ENCODE peak calls at places on chromosomes 1 and 21, in five cellular contexts. One of them, this sample, is unnamed.

GRCh38 chr1:7680791-7681165 is 90.3 kb upstream of the VAMP3 start:
- DNase-seq in AG04450: no peak
- DNase-seq in CD4-positive, CD25-positive, alpha-beta regulatory T cell: no peak
- DNase-seq in left ventricle myocardium inferior: no peak
- DNase-seq in foreskin fibroblast: no peak
- DNase-seq in this sample: no peak

GRCh38 chr21:25428537-25428936 is 178.7 kb downstream of the MRPL39 start:
- DNase-seq in AG04450: no peak
- DNase-seq in CD4-positive, CD25-positive, alpha-beta regulatory T cell: no peak
- DNase-seq in left ventricle myocardium inferior: no peak
- DNase-seq in foreskin fibroblast: no peak
- DNase-seq in this sample: no peak

GRCh38 chr1:194442911-194443310 is 1256.5 kb upstream of the B3GALT2 start:
- DNase-seq in AG04450: no peak
- DNase-seq in CD4-positive, CD25-positive, alpha-beta regulatory T cell: no peak
- DNase-seq in left ventricle myocardium inferior: no peak
- DNase-seq in foreskin fibroblast: no peak
- DNase-seq in this sample: no peak

GRCh38 chr1:211885746-211886522 is 55.4 kb upstream of the LPGAT1 start:
- DNase-seq in AG04450: no peak
- DNase-seq in CD4-positive, CD25-positive, alpha-beta regulatory T cell: no peak
- DNase-seq in left ventricle myocardium inferior: no peak
- DNase-seq in foreskin fibroblast: no peak
- DNase-seq in this sample: no peak

GRCh38 chr1:103546496-103546895 is 21.0 kb downstream of the RNPC3 start:
- DNase-seq in AG04450: no peak
- DNase-seq in CD4-positive, CD25-positive, alpha-beta regulatory T cell: no peak
- DNase-seq in left ventricle myocardium inferior: no peak
- DNase-seq in foreskin fibroblast: no peak
- DNase-seq in this sample: no peak

GRCh38 chr1:209162651-209163050 is 420.9 kb upstream of the CAMK1G start:
- DNase-seq in AG04450: no peak
- DNase-seq in CD4-positive, CD25-positive, alpha-beta regulatory T cell: no peak
- DNase-seq in left ventricle myocardium inferior: no peak
- DNase-seq in foreskin fibroblast: no peak
- DNase-seq in this sample: no peak

GRCh38 chr1:60984066-60984799 is 98.1 kb upstream of the NFIA start:
- DNase-seq in AG04450: no peak
- DNase-seq in CD4-positive, CD25-positive, alpha-beta regulatory T cell: no peak
- DNase-seq in left ventricle myocardium inferior: peak; percentile 57
- DNase-seq in foreskin fibroblast: peak; percentile 33
- DNase-seq in this sample: no peak

GRCh38 chr1:88658419-88658818 is 25.7 kb upstream of the PKN2 start:
- DNase-seq in AG04450: no peak
- DNase-seq in CD4-positive, CD25-positive, alpha-beta regulatory T cell: no peak
- DNase-seq in left ventricle myocardium inferior: no peak
- DNase-seq in foreskin fibroblast: no peak
- DNase-seq in this sample: no peak

GRCh38 chr1:38009088-38009840 is 3.3 kb upstream of the UTP11 start:
- DNase-seq in AG04450: no peak
- DNase-seq in CD4-positive, CD25-positive, alpha-beta regulatory T cell: peak; percentile 84
- DNase-seq in left ventricle myocardium inferior: no peak
- DNase-seq in foreskin fibroblast: peak; percentile 69
- DNase-seq in this sample: peak; percentile 67

GRCh38 chr1:152441756-152442155 is 27.7 kb upstream of the CRNN start:
- DNase-seq in AG04450: no peak
- DNase-seq in CD4-positive, CD25-positive, alpha-beta regulatory T cell: no peak
- DNase-seq in left ventricle myocardium inferior: no peak
- DNase-seq in foreskin fibroblast: no peak
- DNase-seq in this sample: no peak

GRCh38 chr1:204577794-204578478 is 61.7 kb downstream of the MDM4 start:
- DNase-seq in AG04450: no peak
- DNase-seq in CD4-positive, CD25-positive, alpha-beta regulatory T cell: peak; percentile 17
- DNase-seq in left ventricle myocardium inferior: no peak
- DNase-seq in foreskin fibroblast: no peak
- DNase-seq in this sample: no peak

GRCh38 chr1:103194060-103194459 is 85.7 kb upstream of the COL11A1 start:
- DNase-seq in AG04450: no peak
- DNase-seq in CD4-positive, CD25-positive, alpha-beta regulatory T cell: no peak
- DNase-seq in left ventricle myocardium inferior: no peak
- DNase-seq in foreskin fibroblast: no peak
- DNase-seq in this sample: no peak

GRCh38 chr21:44517175-44517899 is 22.7 kb downstream of the KRTAP10-1 start:
- DNase-seq in AG04450: no peak
- DNase-seq in CD4-positive, CD25-positive, alpha-beta regulatory T cell: peak; percentile 13
- DNase-seq in left ventricle myocardium inferior: no peak
- DNase-seq in foreskin fibroblast: no peak
- DNase-seq in this sample: no peak

GRCh38 chr1:18858070-18858688 is 1.3 kb downstream of the TAS1R2 start:
- DNase-seq in AG04450: no peak
- DNase-seq in CD4-positive, CD25-positive, alpha-beta regulatory T cell: no peak
- DNase-seq in left ventricle myocardium inferior: no peak
- DNase-seq in foreskin fibroblast: no peak
- DNase-seq in this sample: no peak

GRCh38 chr1:29884740-29885139 is 648.4 kb downstream of the PTPRU start:
- DNase-seq in AG04450: no peak
- DNase-seq in CD4-positive, CD25-positive, alpha-beta regulatory T cell: no peak
- DNase-seq in left ventricle myocardium inferior: no peak
- DNase-seq in foreskin fibroblast: no peak
- DNase-seq in this sample: no peak

GRCh38 chr21:46078322-46078981 is 19.5 kb upstream of the COL6A2 start:
- DNase-seq in AG04450: no peak
- DNase-seq in CD4-positive, CD25-positive, alpha-beta regulatory T cell: no peak
- DNase-seq in left ventricle myocardium inferior: no peak
- DNase-seq in foreskin fibroblast: peak; percentile 68
- DNase-seq in this sample: peak; percentile 90

GRCh38 chr1:47738560-47739182 is 258.5 kb downstream of the TRABD2B start:
- DNase-seq in AG04450: no peak
- DNase-seq in CD4-positive, CD25-positive, alpha-beta regulatory T cell: no peak
- DNase-seq in left ventricle myocardium inferior: peak; percentile 31
- DNase-seq in foreskin fibroblast: peak; percentile 20
- DNase-seq in this sample: no peak

GRCh38 chr1:44791364-44791801 is 3.4 kb upstream of the BEST4 start:
- DNase-seq in AG04450: no peak
- DNase-seq in CD4-positive, CD25-positive, alpha-beta regulatory T cell: no peak
- DNase-seq in left ventricle myocardium inferior: no peak
- DNase-seq in foreskin fibroblast: no peak
- DNase-seq in this sample: no peak

GRCh38 chr21:34534522-34534921 is 22.5 kb upstream of the KCNE1 start:
- DNase-seq in AG04450: no peak
- DNase-seq in CD4-positive, CD25-positive, alpha-beta regulatory T cell: no peak
- DNase-seq in left ventricle myocardium inferior: no peak
- DNase-seq in foreskin fibroblast: peak; percentile 58
- DNase-seq in this sample: no peak

GRCh38 chr1:156970017-156970416 is 49.6 kb downstream of the LRRC71 start:
- DNase-seq in AG04450: no peak
- DNase-seq in CD4-positive, CD25-positive, alpha-beta regulatory T cell: peak; percentile 50
- DNase-seq in left ventricle myocardium inferior: no peak
- DNase-seq in foreskin fibroblast: no peak
- DNase-seq in this sample: no peak

GRCh38 chr1:41360074-41361027 is 883 bp upstream of the FOXO6 start:
- DNase-seq in AG04450: no peak
- DNase-seq in CD4-positive, CD25-positive, alpha-beta regulatory T cell: no peak
- DNase-seq in left ventricle myocardium inferior: no peak
- DNase-seq in foreskin fibroblast: no peak
- DNase-seq in this sample: peak; percentile 88

GRCh38 chr1:185551008-185551407 is 183.2 kb upstream of the HMCN1 start:
- DNase-seq in AG04450: no peak
- DNase-seq in CD4-positive, CD25-positive, alpha-beta regulatory T cell: no peak
- DNase-seq in left ventricle myocardium inferior: no peak
- DNase-seq in foreskin fibroblast: no peak
- DNase-seq in this sample: no peak

GRCh38 chr1:155967410-155968400 is 10.6 kb downstream of the ARHGEF2 start:
- DNase-seq in AG04450: no peak
- DNase-seq in CD4-positive, CD25-positive, alpha-beta regulatory T cell: peak; percentile 60
- DNase-seq in left ventricle myocardium inferior: no peak
- DNase-seq in foreskin fibroblast: no peak
- DNase-seq in this sample: no peak

GRCh38 chr1:98018074-98018473 is 97.2 kb upstream of the DPYD start:
- DNase-seq in AG04450: no peak
- DNase-seq in CD4-positive, CD25-positive, alpha-beta regulatory T cell: no peak
- DNase-seq in left ventricle myocardium inferior: no peak
- DNase-seq in foreskin fibroblast: no peak
- DNase-seq in this sample: no peak

GRCh38 chr1:180237850-180238476 is 7.9 kb downstream of the LHX4 start:
- DNase-seq in AG04450: no peak
- DNase-seq in CD4-positive, CD25-positive, alpha-beta regulatory T cell: no peak
- DNase-seq in left ventricle myocardium inferior: no peak
- DNase-seq in foreskin fibroblast: no peak
- DNase-seq in this sample: no peak

GRCh38 chr1:52072291-52072690 is 16.2 kb downstream of the BTF3L4 start:
- DNase-seq in AG04450: no peak
- DNase-seq in CD4-positive, CD25-positive, alpha-beta regulatory T cell: no peak
- DNase-seq in left ventricle myocardium inferior: no peak
- DNase-seq in foreskin fibroblast: no peak
- DNase-seq in this sample: no peak

GRCh38 chr1:183812686-183813569 is 8.0 kb downstream of the RGL1 start:
- DNase-seq in AG04450: no peak
- DNase-seq in CD4-positive, CD25-positive, alpha-beta regulatory T cell: no peak
- DNase-seq in left ventricle myocardium inferior: no peak
- DNase-seq in foreskin fibroblast: peak; percentile 60
- DNase-seq in this sample: no peak

GRCh38 chr1:151147132-151147503 is 687 bp upstream of the SEMA6C start:
- DNase-seq in AG04450: no peak
- DNase-seq in CD4-positive, CD25-positive, alpha-beta regulatory T cell: no peak
- DNase-seq in left ventricle myocardium inferior: no peak
- DNase-seq in foreskin fibroblast: no peak
- DNase-seq in this sample: peak; percentile 65

GRCh38 chr1:3126756-3127718 is 58.0 kb downstream of the PRDM16 start:
- DNase-seq in AG04450: no peak
- DNase-seq in CD4-positive, CD25-positive, alpha-beta regulatory T cell: no peak
- DNase-seq in left ventricle myocardium inferior: no peak
- DNase-seq in foreskin fibroblast: no peak
- DNase-seq in this sample: no peak

GRCh38 chr1:65393345-65393744 is 27.1 kb upstream of the LEPR start:
- DNase-seq in AG04450: no peak
- DNase-seq in CD4-positive, CD25-positive, alpha-beta regulatory T cell: peak; percentile 94
- DNase-seq in left ventricle myocardium inferior: no peak
- DNase-seq in foreskin fibroblast: peak; percentile 25
- DNase-seq in this sample: no peak

GRCh38 chr1:14822996-14823395 is 224.5 kb downstream of the KAZN start:
- DNase-seq in AG04450: no peak
- DNase-seq in CD4-positive, CD25-positive, alpha-beta regulatory T cell: no peak
- DNase-seq in left ventricle myocardium inferior: no peak
- DNase-seq in foreskin fibroblast: no peak
- DNase-seq in this sample: no peak

GRCh38 chr1:50095716-50096115 is 13.0 kb upstream of the ELAVL4 start:
- DNase-seq in AG04450: no peak
- DNase-seq in CD4-positive, CD25-positive, alpha-beta regulatory T cell: no peak
- DNase-seq in left ventricle myocardium inferior: no peak
- DNase-seq in foreskin fibroblast: no peak
- DNase-seq in this sample: no peak

GRCh38 chr1:37792943-37793686 is 532 bp upstream of the MANEAL start:
- DNase-seq in AG04450: no peak
- DNase-seq in CD4-positive, CD25-positive, alpha-beta regulatory T cell: no peak
- DNase-seq in left ventricle myocardium inferior: no peak
- DNase-seq in foreskin fibroblast: no peak
- DNase-seq in this sample: peak; percentile 85

This sample was measured in mesenteric fat pad.